ENCODE peak calls at places on chromosomes 5 and 9, in eight cellular contexts. One of them, this sample, is unnamed.

GRCh38 chr5:74655716-74656115 is 15.2 kb upstream of the ENC1 start:
- DNase-seq in SW480: no peak
- DNase-seq in cardiac muscle cell: no peak
- DNase-seq in AG08396: no peak
- DNase-seq in vagina: no peak
- DNase-seq in AG08395: no peak
- DNase-seq in T-helper 9 cell: no peak
- DNase-seq in activated T-helper 1 cell treated with Interleukin-2 at 50 U/mL for 16 hours: no peak
- DNase-seq in this sample: no peak

GRCh38 chr5:91049800-91050199 is 333.3 kb downstream of the ARRDC3 start:
- DNase-seq in AG08395: peak
- DNase-seq in cardiac muscle cell: no peak
- DNase-seq in vagina: no peak
- DNase-seq in activated T-helper 1 cell treated with Interleukin-2 at 50 U/mL for 16 hours: no peak
- DNase-seq in AG08396: no peak
- DNase-seq in SW480: no peak
- DNase-seq in T-helper 9 cell: no peak
- DNase-seq in this sample: peak

GRCh38 chr9:106203832-106204516 is 509.6 kb downstream of the TMEM38B start:
- DNase-seq in activated T-helper 1 cell treated with Interleukin-2 at 50 U/mL for 16 hours: no peak
- DNase-seq in AG08396: no peak
- DNase-seq in cardiac muscle cell: no peak
- DNase-seq in AG08395: no peak
- DNase-seq in SW480: no peak
- DNase-seq in vagina: no peak
- DNase-seq in T-helper 9 cell: no peak
- DNase-seq in this sample: no peak

GRCh38 chr9:137478613-137479314 is 19.6 kb upstream of the NSMF start:
- DNase-seq in cardiac muscle cell: no peak
- DNase-seq in SW480: no peak
- DNase-seq in AG08395: peak
- DNase-seq in T-helper 9 cell: no peak
- DNase-seq in activated T-helper 1 cell treated with Interleukin-2 at 50 U/mL for 16 hours: no peak
- DNase-seq in vagina: no peak
- DNase-seq in AG08396: no peak
- DNase-seq in this sample: peak

GRCh38 chr9:94772654-94773303 is 46.3 kb downstream of the AOPEP start:
- DNase-seq in vagina: no peak
- DNase-seq in SW480: no peak
- DNase-seq in AG08396: peak
- DNase-seq in T-helper 9 cell: no peak
- DNase-seq in cardiac muscle cell: no peak
- DNase-seq in AG08395: peak
- DNase-seq in activated T-helper 1 cell treated with Interleukin-2 at 50 U/mL for 16 hours: no peak
- DNase-seq in this sample: no peak

GRCh38 chr9:79565245-79565644 is 6.5 kb upstream of the TLE4 start:
- DNase-seq in cardiac muscle cell: no peak
- DNase-seq in T-helper 9 cell: no peak
- DNase-seq in AG08395: no peak
- DNase-seq in vagina: no peak
- DNase-seq in activated T-helper 1 cell treated with Interleukin-2 at 50 U/mL for 16 hours: no peak
- DNase-seq in SW480: no peak
- DNase-seq in AG08396: no peak
- DNase-seq in this sample: peak

GRCh38 chr5:96259211-96259772 is 173.8 kb downstream of the PCSK1 start:
- DNase-seq in AG08395: peak
- DNase-seq in activated T-helper 1 cell treated with Interleukin-2 at 50 U/mL for 16 hours: no peak
- DNase-seq in SW480: peak
- DNase-seq in AG08396: no peak
- DNase-seq in cardiac muscle cell: no peak
- DNase-seq in vagina: no peak
- DNase-seq in T-helper 9 cell: no peak
- DNase-seq in this sample: peak

GRCh38 chr9:134055981-134056461 is 11.8 kb downstream of the BRD3 start:
- DNase-seq in T-helper 9 cell: no peak
- DNase-seq in cardiac muscle cell: no peak
- DNase-seq in AG08396: peak
- DNase-seq in SW480: peak
- DNase-seq in vagina: no peak
- DNase-seq in AG08395: peak
- DNase-seq in activated T-helper 1 cell treated with Interleukin-2 at 50 U/mL for 16 hours: no peak
- DNase-seq in this sample: peak

GRCh38 chr5:63127054-63127453 is 548.4 kb downstream of the LRRC70 start:
- DNase-seq in T-helper 9 cell: no peak
- DNase-seq in AG08396: peak
- DNase-seq in activated T-helper 1 cell treated with Interleukin-2 at 50 U/mL for 16 hours: no peak
- DNase-seq in vagina: no peak
- DNase-seq in cardiac muscle cell: no peak
- DNase-seq in SW480: no peak
- DNase-seq in AG08395: peak
- DNase-seq in this sample: no peak

GRCh38 chr9:116087751-116088194 is 65.8 kb upstream of the PAPPA start:
- DNase-seq in AG08396: peak
- DNase-seq in vagina: no peak
- DNase-seq in activated T-helper 1 cell treated with Interleukin-2 at 50 U/mL for 16 hours: no peak
- DNase-seq in T-helper 9 cell: no peak
- DNase-seq in cardiac muscle cell: no peak
- DNase-seq in AG08395: peak
- DNase-seq in SW480: no peak
- DNase-seq in this sample: peak

GRCh38 chr5:90477073-90477472 is 2.4 kb downstream of the POLR3G start:
- DNase-seq in AG08396: no peak
- DNase-seq in T-helper 9 cell: no peak
- DNase-seq in cardiac muscle cell: peak
- DNase-seq in activated T-helper 1 cell treated with Interleukin-2 at 50 U/mL for 16 hours: no peak
- DNase-seq in SW480: no peak
- DNase-seq in AG08395: no peak
- DNase-seq in vagina: no peak
- DNase-seq in this sample: peak

GRCh38 chr5:126339215-126339805 is 83.9 kb upstream of the GRAMD2B start:
- DNase-seq in activated T-helper 1 cell treated with Interleukin-2 at 50 U/mL for 16 hours: no peak
- DNase-seq in AG08396: peak
- DNase-seq in cardiac muscle cell: peak
- DNase-seq in SW480: peak
- DNase-seq in vagina: no peak
- DNase-seq in AG08395: peak
- DNase-seq in T-helper 9 cell: peak
- DNase-seq in this sample: peak

GRCh38 chr9:135607401-135608293 is 31.7 kb downstream of the GLT6D1 start:
- DNase-seq in cardiac muscle cell: no peak
- DNase-seq in activated T-helper 1 cell treated with Interleukin-2 at 50 U/mL for 16 hours: no peak
- DNase-seq in AG08395: no peak
- DNase-seq in vagina: peak
- DNase-seq in AG08396: peak
- DNase-seq in SW480: no peak
- DNase-seq in T-helper 9 cell: no peak
- DNase-seq in this sample: no peak

GRCh38 chr5:135481908-135482307 is 29.8 kb upstream of the TIFAB start:
- DNase-seq in T-helper 9 cell: no peak
- DNase-seq in activated T-helper 1 cell treated with Interleukin-2 at 50 U/mL for 16 hours: no peak
- DNase-seq in SW480: no peak
- DNase-seq in AG08395: no peak
- DNase-seq in vagina: no peak
- DNase-seq in cardiac muscle cell: no peak
- DNase-seq in AG08396: no peak
- DNase-seq in this sample: no peak

GRCh38 chr5:139696167-139696893 is 48.2 kb downstream of the CXXC5 start:
- DNase-seq in AG08396: no peak
- DNase-seq in AG08395: no peak
- DNase-seq in vagina: no peak
- DNase-seq in activated T-helper 1 cell treated with Interleukin-2 at 50 U/mL for 16 hours: no peak
- DNase-seq in SW480: no peak
- DNase-seq in T-helper 9 cell: no peak
- DNase-seq in cardiac muscle cell: no peak
- DNase-seq in this sample: no peak

GRCh38 chr9:110125207-110125751 is 82.7 kb downstream of the C9orf152 start:
- DNase-seq in SW480: peak
- DNase-seq in vagina: no peak
- DNase-seq in AG08396: peak
- DNase-seq in activated T-helper 1 cell treated with Interleukin-2 at 50 U/mL for 16 hours: no peak
- DNase-seq in T-helper 9 cell: no peak
- DNase-seq in cardiac muscle cell: peak
- DNase-seq in AG08395: peak
- DNase-seq in this sample: peak

GRCh38 chr5:16894236-16895057 is 41.6 kb downstream of the MYO10 start:
- DNase-seq in vagina: no peak
- DNase-seq in AG08396: no peak
- DNase-seq in SW480: peak
- DNase-seq in T-helper 9 cell: no peak
- DNase-seq in cardiac muscle cell: peak
- DNase-seq in AG08395: peak
- DNase-seq in activated T-helper 1 cell treated with Interleukin-2 at 50 U/mL for 16 hours: no peak
- DNase-seq in this sample: peak

GRCh38 chr5:141478321-141478945 is 2.7 kb downstream of the PCDHGC3 start:
- DNase-seq in activated T-helper 1 cell treated with Interleukin-2 at 50 U/mL for 16 hours: no peak
- DNase-seq in vagina: no peak
- DNase-seq in AG08395: peak
- DNase-seq in SW480: no peak
- DNase-seq in AG08396: peak
- DNase-seq in cardiac muscle cell: no peak
- DNase-seq in T-helper 9 cell: no peak
- DNase-seq in this sample: no peak

GRCh38 chr9:128276574-128277270 is 646 bp downstream of the SWI5 start:
- DNase-seq in SW480: peak
- DNase-seq in AG08395: peak
- DNase-seq in T-helper 9 cell: no peak
- DNase-seq in cardiac muscle cell: peak
- DNase-seq in activated T-helper 1 cell treated with Interleukin-2 at 50 U/mL for 16 hours: no peak
- DNase-seq in AG08396: peak
- DNase-seq in vagina: no peak
- DNase-seq in this sample: peak

GRCh38 chr9:2017459-2018161 is 2.5 kb downstream of the SMARCA2 start:
- DNase-seq in AG08396: peak
- DNase-seq in cardiac muscle cell: peak
- DNase-seq in activated T-helper 1 cell treated with Interleukin-2 at 50 U/mL for 16 hours: peak
- DNase-seq in AG08395: peak
- DNase-seq in SW480: peak
- DNase-seq in vagina: no peak
- DNase-seq in T-helper 9 cell: peak
- DNase-seq in this sample: peak